ENCODE peak calls at places on chromosomes 1 and 21, in four cellular contexts. A, I, C and D are unnamed samples.

GRCh38 chr1:170586321-170586855 is 54.4 kb downstream of the GORAB start:
- DNase-seq in C (no peak), A (no peak), I (no peak), D (no peak)

GRCh38 chr1:155709391-155709790 is 20.5 kb downstream of the DAP3 start:
- DNase-seq in A (no peak), C (no peak), I (no peak), D (no peak)

GRCh38 chr1:68120136-68120791 is 69.8 kb upstream of the DIRAS3 start:
- DNase-seq in C (peak), I (peak), A (peak), D (peak)

GRCh38 chr1:181398544-181398943 is 84.8 kb upstream of the CACNA1E start:
- DNase-seq in A (no peak), C (no peak), I (peak), D (no peak)

GRCh38 chr1:61107638-61108037 is 25.3 kb downstream of the NFIA start:
- DNase-seq in I (no peak), A (no peak), C (no peak), D (no peak)

GRCh38 chr1:76955652-76956051 is 88.4 kb downstream of the ST6GALNAC5 start:
- DNase-seq in A (no peak), I (no peak), C (no peak), D (no peak)

GRCh38 chr1:185393821-185394220 is 76.8 kb upstream of the IVNS1ABP start:
- DNase-seq in C (no peak), I (no peak), A (no peak), D (no peak)

GRCh38 chr1:66403031-66403731 is 130.8 kb upstream of the SGIP1 start:
- DNase-seq in I (no peak), C (no peak), A (no peak), D (no peak)

GRCh38 chr1:163922743-163923186 is 601.0 kb downstream of the NUF2 start:
- DNase-seq in A (no peak), I (no peak), C (no peak), D (no peak)

DNA sequence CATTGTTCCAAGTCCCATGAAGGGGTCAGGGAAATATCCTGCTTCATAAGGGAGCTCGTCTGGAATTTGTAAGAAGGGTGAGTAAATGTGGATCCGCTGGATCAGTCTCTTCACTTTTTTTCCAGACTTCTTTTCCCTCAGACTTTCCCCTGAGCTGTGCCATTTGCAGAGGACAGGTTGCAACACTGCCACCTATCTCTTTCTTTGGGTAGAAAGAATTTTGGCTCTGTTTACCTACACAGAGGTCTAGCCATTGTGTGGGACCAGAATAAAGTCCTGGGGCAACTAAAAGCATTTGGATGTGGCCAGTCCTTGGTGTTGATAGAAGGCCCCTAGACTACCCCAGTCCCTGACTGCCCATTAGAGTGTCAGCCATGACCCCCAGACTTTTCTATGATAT is 1146.7 kb upstream of the PRMT6 start:
- DNase-seq in I (no peak), C (no peak), A (no peak), D (no peak)
- TF ChIP-seq NR2C2 in I (no peak), C (no peak), A (no peak), D (no peak)

DNA sequence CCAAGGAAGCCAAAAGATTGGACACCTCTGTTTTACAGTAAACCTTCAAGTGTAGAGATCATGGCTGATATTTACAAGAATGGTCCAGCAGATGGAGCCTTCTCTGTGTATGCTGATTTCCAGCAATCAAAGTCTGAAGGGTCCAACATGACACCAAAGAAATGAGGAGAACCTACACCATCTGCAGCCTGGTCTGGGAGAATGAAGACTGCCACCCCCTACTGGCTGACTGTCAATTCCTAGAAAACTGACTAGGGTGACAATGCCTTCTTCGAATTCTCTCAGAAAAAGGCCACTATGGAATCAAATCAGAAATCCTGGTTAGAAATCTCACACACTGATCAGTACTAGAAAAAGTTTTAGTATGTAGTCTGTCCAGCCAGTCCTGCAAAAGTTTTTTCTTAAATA is 83.3 kb downstream of the CDC42BPA start:
- DNase-seq in A (peak), I (no peak), C (peak), D (no peak)
- TF ChIP-seq NR2C2 in A (no peak), I (no peak), C (no peak), D (no peak)

GRCh38 chr1:237005674-237006073 is 1.4 kb upstream of the MT1HL1 start:
- DNase-seq in I (no peak), A (no peak), C (no peak), D (no peak)

GRCh38 chr1:237004116-237004515 is at the start of gene MT1HL1:
- DNase-seq in A (no peak), I (no peak), C (no peak), D (no peak)

GRCh38 chr1:237012361-237012760 is 8.1 kb upstream of the MT1HL1 start:
- DNase-seq in A (no peak), C (no peak), I (no peak), D (no peak)

GRCh38 chr1:237011432-237011831 is 7.2 kb upstream of the MT1HL1 start:
- DNase-seq in I (no peak), A (no peak), C (no peak), D (no peak)

DNA sequence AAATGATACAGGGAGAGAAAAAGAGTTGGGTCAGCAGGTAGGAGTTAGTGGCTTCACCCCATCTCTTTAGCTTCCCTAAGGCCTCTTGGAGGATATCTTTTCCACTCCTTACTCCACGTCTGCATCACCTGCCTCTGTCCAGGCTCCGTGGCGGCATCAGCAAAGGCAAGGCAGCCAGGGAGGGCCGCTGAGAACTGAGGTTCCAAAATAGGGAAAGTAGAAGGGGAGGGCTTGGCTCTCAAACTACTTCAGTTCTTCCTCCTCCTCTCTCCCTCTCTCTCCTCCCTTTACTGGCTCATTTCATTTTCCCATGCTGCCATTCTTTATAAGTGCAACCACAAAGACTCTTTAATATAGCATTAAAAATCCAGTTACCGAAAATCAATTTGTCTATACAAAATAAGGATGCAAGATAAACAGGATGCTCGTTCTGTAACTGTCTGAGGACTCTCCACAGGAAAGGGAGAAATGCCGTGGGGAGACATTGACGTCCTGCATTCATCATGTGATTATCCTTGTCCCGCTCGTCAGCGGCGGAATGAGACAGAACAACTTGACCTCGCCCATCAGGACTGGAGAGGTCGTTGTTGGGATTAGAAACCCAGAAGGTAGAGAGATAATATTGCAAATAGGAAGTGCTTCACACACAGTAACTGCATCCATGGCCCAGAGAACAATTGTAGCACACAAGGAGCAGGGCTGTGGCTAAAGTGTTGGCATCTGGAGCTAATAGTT is 3.1 kb upstream of the MT1HL1 start:
- DNase-seq in C (no peak), I (no peak), A (no peak), D (no peak)
- TF ChIP-seq NR2C2 in C (no peak), I (no peak), A (no peak), D (no peak)

GRCh38 chr21:32329776-32330175 is 31.1 kb downstream of the MRAP start:
- DNase-seq in A (no peak), C (peak), I (no peak), D (no peak)
- TF ChIP-seq NR2C2 in A (no peak), C (no peak), I (no peak), D (no peak)

DNA sequence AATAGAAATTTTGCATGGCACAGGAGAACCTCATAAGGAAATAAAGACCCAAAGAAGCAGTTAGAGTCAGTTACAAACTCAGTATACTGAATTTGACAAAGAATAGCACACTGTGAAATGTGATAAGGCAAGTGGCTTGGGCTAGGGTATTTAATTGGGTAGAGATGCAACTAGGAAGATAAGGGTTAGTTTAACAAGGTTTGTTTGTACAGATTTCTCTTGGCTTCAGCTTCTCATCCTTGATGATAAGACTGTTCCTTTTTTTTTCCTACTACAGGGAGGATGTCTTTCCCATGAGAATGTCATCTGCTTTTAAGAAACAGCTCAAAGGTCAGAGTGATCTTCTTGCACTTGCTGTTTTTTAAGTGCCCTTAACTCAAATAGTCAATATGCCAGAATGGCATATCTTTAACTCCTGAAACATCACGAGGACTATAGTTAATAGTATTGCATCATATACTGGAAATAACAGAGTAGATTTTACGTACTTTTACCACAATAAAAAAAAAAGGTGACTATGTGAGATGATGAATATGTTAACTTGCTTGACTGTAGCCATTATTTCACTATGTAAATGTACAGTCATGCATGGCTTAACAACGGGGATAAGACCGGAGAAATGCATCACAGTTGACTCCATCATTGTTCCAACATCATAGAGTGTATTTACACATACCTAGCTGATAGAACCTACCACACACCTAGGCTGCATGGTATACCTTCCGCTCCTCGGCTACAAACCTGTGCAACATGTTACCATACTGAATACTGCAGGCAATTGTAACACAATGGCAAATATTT is 9.2 kb upstream of the TRAF3IP3 start:
- DNase-seq in C (no peak), I (no peak), A (no peak), D (no peak)
- TF ChIP-seq NR2C2 in C (no peak), I (no peak), A (no peak), D (no peak)

GRCh38 chr1:198878566-198878965 is 239.7 kb downstream of the PTPRC start:
- DNase-seq in A (no peak), I (no peak), C (no peak), D (no peak)

GRCh38 chr1:198879711-198880306 is 241.0 kb downstream of the PTPRC start:
- DNase-seq in A (no peak), I (no peak), C (no peak), D (no peak)

GRCh38 chr1:198873696-198874230 is 234.9 kb downstream of the PTPRC start:
- DNase-seq in C (no peak), A (no peak), I (no peak), D (no peak)

GRCh38 chr1:198880397-198880796 is 241.6 kb downstream of the PTPRC start:
- DNase-seq in A (no peak), I (no peak), C (no peak), D (no peak)

DNA sequence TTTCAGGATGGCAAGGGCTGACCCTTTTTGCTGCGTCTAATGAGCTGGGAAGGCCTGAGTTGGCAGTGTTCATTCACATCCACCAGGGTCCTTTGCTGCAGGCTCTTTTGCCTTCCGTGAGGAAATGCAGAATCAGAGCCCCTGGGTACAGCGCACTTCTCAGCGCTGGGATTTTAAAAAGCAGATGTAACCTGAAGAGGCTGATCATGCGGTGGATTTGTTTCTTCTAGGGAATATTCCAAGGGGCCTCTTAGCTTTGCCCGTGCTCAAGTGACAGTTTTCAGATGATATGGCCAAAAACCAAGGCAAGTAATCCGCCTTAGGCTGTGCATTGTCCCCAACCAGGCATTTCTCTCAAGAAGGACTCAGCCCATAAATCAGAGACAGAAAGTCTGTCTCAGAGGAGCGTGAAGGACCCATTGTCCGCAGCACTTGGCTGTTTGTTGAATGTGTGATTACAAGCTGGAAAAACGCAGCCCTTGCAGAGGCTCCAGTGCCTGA is 237.6 kb downstream of the PTPRC start:
- DNase-seq in C (no peak), A (no peak), I (no peak), D (no peak)
- TF ChIP-seq NR2C2 in C (no peak), A (no peak), I (no peak), D (no peak)

GRCh38 chr21:45607021-45607921 is 36.3 kb upstream of the PCBP3 start:
- DNase-seq in A (no peak), C (no peak), I (no peak), D (no peak)
- TF ChIP-seq NR2C2 in A (no peak), C (no peak), I (no peak), D (no peak)

GRCh38 chr1:26094076-26094669 is 17.5 kb upstream of the PDIK1L start:
- DNase-seq in C (no peak), I (no peak), A (no peak), D (no peak)
- TF ChIP-seq NR2C2 in C (no peak), I (no peak), A (no peak), D (no peak)